ENCODE peak calls at places on chromosome 22, in seven cellular contexts. Q, U, G, F, B, E and T are unnamed samples.

GRCh38 chr22:50600541-50600940 is at the start of gene MAPK8IP2:
- DNase-seq in Q (no peak), U (no peak), G (no peak), F (no peak), B (peak), E (peak), T (no peak)

GRCh38 chr22:31935961-31936635 is 8.2 kb upstream of the YWHAH start:
- DNase-seq in Q (no peak), U (no peak), G (no peak), F (no peak), B (no peak), E (no peak), T (no peak)

GRCh38 chr22:26502688-26503561 is 9.3 kb downstream of the TFIP11 start:
- DNase-seq in Q (peak), U (peak), G (peak), F (peak), B (peak), E (peak), T (no peak)

GRCh38 chr22:32545801-32546200 is 71.2 kb downstream of the FBXO7 start:
- DNase-seq in Q (peak), U (no peak), G (no peak), F (peak), B (no peak), E (no peak), T (no peak)

GRCh38 chr22:24566899-24567511 is 11.2 kb downstream of the SNRPD3 start:
- DNase-seq in Q (no peak), U (peak), G (no peak), F (no peak), B (no peak), E (no peak), T (no peak)

GRCh38 chr22:49705631-49706352 is 121.9 kb downstream of the BRD1 start:
- DNase-seq in Q (no peak), U (no peak), G (no peak), F (no peak), B (no peak), E (no peak), T (no peak)

GRCh38 chr22:26579331-26579886 is 10.5 kb downstream of the TPST2 start:
- DNase-seq in Q (no peak), U (no peak), G (peak), F (no peak), B (no peak), E (no peak), T (peak)

GRCh38 chr22:36733271-36733670 is 29.7 kb upstream of the CACNG2 start:
- DNase-seq in Q (no peak), U (no peak), G (no peak), F (no peak), B (no peak), E (no peak), T (no peak)

GRCh38 chr22:31954535-31955326 is 10.4 kb downstream of the YWHAH start:
- DNase-seq in Q (no peak), U (no peak), G (peak), F (no peak), B (no peak), E (no peak), T (peak)

GRCh38 chr22:31586137-31586920 is 75.7 kb downstream of the PISD start:
- DNase-seq in Q (peak), U (peak), G (no peak), F (peak), B (no peak), E (no peak), T (no peak)

GRCh38 chr22:49329636-49330035 is 498.0 kb downstream of the BRD1 start:
- DNase-seq in Q (no peak), U (no peak), G (no peak), F (no peak), B (peak), E (no peak), T (no peak)

GRCh38 chr22:45096256-45096907 is 67.3 kb upstream of the NUP50 start:
- DNase-seq in Q (peak), U (peak), G (peak), F (peak), B (peak), E (peak), T (no peak)

GRCh38 chr22:22486132-22486899 is 22.2 kb downstream of the ZNF280B start:
- DNase-seq in Q (no peak), U (no peak), G (no peak), F (no peak), B (no peak), E (no peak), T (no peak)

GRCh38 chr22:29998627-29999026 is 81.6 kb upstream of the HORMAD2 start:
- DNase-seq in Q (peak), U (no peak), G (no peak), F (no peak), B (no peak), E (peak), T (no peak)